ENCODE peak calls at places on chromosomes 2 and 18, in five cellular contexts. H is colonic mucosa; A is activated CD8-positive, alpha-beta memory T cell treated with anti-CD3 and anti-CD28 coated beads, Interleukin-2, amount 10 ng/mL, durations not matched to agents 7 days and 5 days; V is astrocyte of the spinal cord; Z is GF-D8. I is an unnamed sample.

GRCh38 chr2:163252199-163252598 is 413.6 kb upstream of the KCNH7 start:
- DNase-seq in A (no peak), H (no peak), V (no peak), Z (no peak), I (no peak)

GRCh38 chr18:35268811-35269210 is 21.2 kb downstream of the ZSCAN30 start:
- DNase-seq in H (no peak), A (no peak), Z (peak), V (no peak), I (no peak)

GRCh38 chr2:29723255-29724001 is 198.0 kb downstream of the ALK start:
- DNase-seq in H (no peak), V (no peak), Z (no peak), A (no peak), I (no peak)

GRCh38 chr2:238466242-238466598 is 39.5 kb downstream of the ASB1 start:
- DNase-seq in Z (no peak), V (no peak), A (no peak), H (no peak), I (peak)

GRCh38 chr2:85723707-85724360 is 29.7 kb downstream of the GNLY start:
- DNase-seq in A (no peak), H (no peak), V (no peak), Z (no peak), I (no peak)

GRCh38 chr2:217653240-217653639 is 349.6 kb downstream of the TNS1 start:
- DNase-seq in H (peak), V (peak), A (no peak), Z (no peak), I (no peak)

GRCh38 chr2:41698787-41699422 is 348.9 kb upstream of the PKDCC start:
- DNase-seq in V (peak), Z (no peak), A (no peak), H (no peak), I (no peak)

GRCh38 chr2:13572466-13572865 is 855.7 kb downstream of the TRIB2 start:
- DNase-seq in A (no peak), H (no peak), Z (no peak), V (peak), I (no peak)

GRCh38 chr2:53600835-53601234 is 166.8 kb upstream of the CHAC2 start:
- DNase-seq in H (no peak), Z (no peak), A (no peak), V (peak), I (no peak)

GRCh38 chr2:240111253-240111652 is 24.9 kb downstream of the COPS9 start:
- DNase-seq in Z (no peak), H (no peak), A (no peak), V (no peak), I (peak)